ENCODE peak calls at places on chromosomes 1 and 21, in five cellular contexts. One of them, this sample, is unnamed.

GRCh38 chr1:67124455-67124854 is 10.3 kb downstream of the C1orf141 start:
- DNase-seq in adipocyte: no peak
- DNase-seq in fibroblast of pulmonary artery: no peak
- DNase-seq in effector memory CD4-positive, alpha-beta T cell: no peak
- DNase-seq in esophagus squamous epithelium: no peak
- DNase-seq in this sample: no peak

GRCh38 chr1:109113787-109114568 is at the start of gene ELAPOR1:
- DNase-seq in adipocyte: peak; percentile 40
- DNase-seq in fibroblast of pulmonary artery: no peak
- DNase-seq in effector memory CD4-positive, alpha-beta T cell: peak; percentile 91
- DNase-seq in esophagus squamous epithelium: no peak
- DNase-seq in this sample: peak; percentile 90

GRCh38 chr1:157287462-157287861 is 149.3 kb upstream of the ETV3 start:
- DNase-seq in adipocyte: no peak
- DNase-seq in fibroblast of pulmonary artery: no peak
- DNase-seq in effector memory CD4-positive, alpha-beta T cell: no peak
- DNase-seq in esophagus squamous epithelium: no peak
- DNase-seq in this sample: no peak

GRCh38 chr1:42955311-42956063 is 3.2 kb downstream of the SLC2A1 start:
- DNase-seq in adipocyte: no peak
- DNase-seq in fibroblast of pulmonary artery: no peak
- DNase-seq in effector memory CD4-positive, alpha-beta T cell: no peak
- DNase-seq in esophagus squamous epithelium: no peak
- DNase-seq in this sample: no peak

GRCh38 chr1:53575948-53576305 is 116.7 kb downstream of the DMRTB1 start:
- DNase-seq in adipocyte: no peak
- DNase-seq in fibroblast of pulmonary artery: no peak
- DNase-seq in effector memory CD4-positive, alpha-beta T cell: no peak
- DNase-seq in esophagus squamous epithelium: no peak
- DNase-seq in this sample: no peak

GRCh38 chr1:119909890-119910596 is 13.7 kb upstream of the ADAM30 start:
- DNase-seq in adipocyte: no peak
- DNase-seq in fibroblast of pulmonary artery: no peak
- DNase-seq in effector memory CD4-positive, alpha-beta T cell: no peak
- DNase-seq in esophagus squamous epithelium: no peak
- DNase-seq in this sample: no peak

GRCh38 chr1:17789926-17790325 is 34.8 kb downstream of the ACTL8 start:
- DNase-seq in adipocyte: no peak
- DNase-seq in fibroblast of pulmonary artery: no peak
- DNase-seq in effector memory CD4-positive, alpha-beta T cell: no peak
- DNase-seq in esophagus squamous epithelium: no peak
- DNase-seq in this sample: no peak

GRCh38 chr1:173481195-173481772 is 4.1 kb downstream of the PRDX6 start:
- DNase-seq in adipocyte: no peak
- DNase-seq in fibroblast of pulmonary artery: no peak
- DNase-seq in effector memory CD4-positive, alpha-beta T cell: no peak
- DNase-seq in esophagus squamous epithelium: no peak
- DNase-seq in this sample: no peak

GRCh38 chr1:209554761-209555611 is 28.5 kb upstream of the CAMK1G start:
- DNase-seq in adipocyte: no peak
- DNase-seq in fibroblast of pulmonary artery: no peak
- DNase-seq in effector memory CD4-positive, alpha-beta T cell: no peak
- DNase-seq in esophagus squamous epithelium: no peak
- DNase-seq in this sample: no peak

GRCh38 chr1:173717238-173717637 is 2.5 kb downstream of the KLHL20 start:
- DNase-seq in adipocyte: peak; percentile 8
- DNase-seq in fibroblast of pulmonary artery: no peak
- DNase-seq in effector memory CD4-positive, alpha-beta T cell: no peak
- DNase-seq in esophagus squamous epithelium: no peak
- DNase-seq in this sample: no peak

GRCh38 chr1:178098262-178098661 is 4.4 kb downstream of the RASAL2 start:
- DNase-seq in adipocyte: peak; percentile 68
- DNase-seq in fibroblast of pulmonary artery: peak; percentile 70
- DNase-seq in effector memory CD4-positive, alpha-beta T cell: no peak
- DNase-seq in esophagus squamous epithelium: no peak
- DNase-seq in this sample: no peak

GRCh38 chr1:77467196-77467595 is 185.4 kb downstream of the AK5 start:
- DNase-seq in adipocyte: no peak
- DNase-seq in fibroblast of pulmonary artery: no peak
- DNase-seq in effector memory CD4-positive, alpha-beta T cell: no peak
- DNase-seq in esophagus squamous epithelium: no peak
- DNase-seq in this sample: no peak

GRCh38 chr1:184755226-184756065 is 788 bp upstream of the EDEM3 start:
- DNase-seq in adipocyte: no peak
- DNase-seq in fibroblast of pulmonary artery: peak; percentile 47
- DNase-seq in effector memory CD4-positive, alpha-beta T cell: peak; percentile 20
- DNase-seq in esophagus squamous epithelium: no peak
- DNase-seq in this sample: peak; percentile 56

GRCh38 chr1:216562383-216562782 is 139.1 kb upstream of the USH2A start:
- DNase-seq in adipocyte: no peak
- DNase-seq in fibroblast of pulmonary artery: no peak
- DNase-seq in effector memory CD4-positive, alpha-beta T cell: no peak
- DNase-seq in esophagus squamous epithelium: no peak
- DNase-seq in this sample: no peak

GRCh38 chr1:198850196-198850595 is 211.4 kb downstream of the PTPRC start:
- DNase-seq in adipocyte: no peak
- DNase-seq in fibroblast of pulmonary artery: no peak
- DNase-seq in effector memory CD4-positive, alpha-beta T cell: no peak
- DNase-seq in esophagus squamous epithelium: no peak
- DNase-seq in this sample: no peak

GRCh38 chr21:23853796-23854379 is 1753.4 kb downstream of the MRPL39 start:
- DNase-seq in adipocyte: peak; percentile 74
- DNase-seq in fibroblast of pulmonary artery: peak; percentile 41
- DNase-seq in effector memory CD4-positive, alpha-beta T cell: no peak
- DNase-seq in esophagus squamous epithelium: no peak
- DNase-seq in this sample: peak; percentile 22

GRCh38 chr1:219279017-219279770 is 105.5 kb downstream of the LYPLAL1 start:
- DNase-seq in adipocyte: no peak
- DNase-seq in fibroblast of pulmonary artery: peak; percentile 69
- DNase-seq in effector memory CD4-positive, alpha-beta T cell: no peak
- DNase-seq in esophagus squamous epithelium: no peak
- DNase-seq in this sample: no peak

GRCh38 chr1:38015978-38016640 is 3.6 kb downstream of the UTP11 start:
- DNase-seq in adipocyte: no peak
- DNase-seq in fibroblast of pulmonary artery: peak; percentile 82
- DNase-seq in effector memory CD4-positive, alpha-beta T cell: no peak
- DNase-seq in esophagus squamous epithelium: no peak
- DNase-seq in this sample: no peak

GRCh38 chr1:217482356-217483102 is 148.4 kb downstream of the GPATCH2 start:
- DNase-seq in adipocyte: peak; percentile 50
- DNase-seq in fibroblast of pulmonary artery: peak; percentile 80
- DNase-seq in effector memory CD4-positive, alpha-beta T cell: no peak
- DNase-seq in esophagus squamous epithelium: no peak
- DNase-seq in this sample: no peak

GRCh38 chr1:175219774-175220173 is 27.2 kb upstream of the KIAA0040 start:
- DNase-seq in adipocyte: no peak
- DNase-seq in fibroblast of pulmonary artery: no peak
- DNase-seq in effector memory CD4-positive, alpha-beta T cell: no peak
- DNase-seq in esophagus squamous epithelium: no peak
- DNase-seq in this sample: no peak

GRCh38 chr1:202045699-202046098 is 35.3 kb downstream of the ELF3 start:
- DNase-seq in adipocyte: no peak
- DNase-seq in fibroblast of pulmonary artery: no peak
- DNase-seq in effector memory CD4-positive, alpha-beta T cell: no peak
- DNase-seq in esophagus squamous epithelium: no peak
- DNase-seq in this sample: no peak

GRCh38 chr1:234149217-234149616 is 224.0 kb upstream of the COA6 start:
- DNase-seq in adipocyte: no peak
- DNase-seq in fibroblast of pulmonary artery: no peak
- DNase-seq in effector memory CD4-positive, alpha-beta T cell: no peak
- DNase-seq in esophagus squamous epithelium: no peak
- DNase-seq in this sample: no peak

GRCh38 chr1:67832737-67833594 is at the start of gene GNG12:
- DNase-seq in adipocyte: peak; percentile 89
- DNase-seq in fibroblast of pulmonary artery: peak; percentile 71
- DNase-seq in effector memory CD4-positive, alpha-beta T cell: no peak
- DNase-seq in esophagus squamous epithelium: no peak
- DNase-seq in this sample: no peak

GRCh38 chr21:39612233-39613028 is at the start of gene B3GALT5:
- DNase-seq in adipocyte: peak; percentile 80
- DNase-seq in fibroblast of pulmonary artery: no peak
- DNase-seq in effector memory CD4-positive, alpha-beta T cell: no peak
- DNase-seq in esophagus squamous epithelium: no peak
- DNase-seq in this sample: no peak

DNA sequence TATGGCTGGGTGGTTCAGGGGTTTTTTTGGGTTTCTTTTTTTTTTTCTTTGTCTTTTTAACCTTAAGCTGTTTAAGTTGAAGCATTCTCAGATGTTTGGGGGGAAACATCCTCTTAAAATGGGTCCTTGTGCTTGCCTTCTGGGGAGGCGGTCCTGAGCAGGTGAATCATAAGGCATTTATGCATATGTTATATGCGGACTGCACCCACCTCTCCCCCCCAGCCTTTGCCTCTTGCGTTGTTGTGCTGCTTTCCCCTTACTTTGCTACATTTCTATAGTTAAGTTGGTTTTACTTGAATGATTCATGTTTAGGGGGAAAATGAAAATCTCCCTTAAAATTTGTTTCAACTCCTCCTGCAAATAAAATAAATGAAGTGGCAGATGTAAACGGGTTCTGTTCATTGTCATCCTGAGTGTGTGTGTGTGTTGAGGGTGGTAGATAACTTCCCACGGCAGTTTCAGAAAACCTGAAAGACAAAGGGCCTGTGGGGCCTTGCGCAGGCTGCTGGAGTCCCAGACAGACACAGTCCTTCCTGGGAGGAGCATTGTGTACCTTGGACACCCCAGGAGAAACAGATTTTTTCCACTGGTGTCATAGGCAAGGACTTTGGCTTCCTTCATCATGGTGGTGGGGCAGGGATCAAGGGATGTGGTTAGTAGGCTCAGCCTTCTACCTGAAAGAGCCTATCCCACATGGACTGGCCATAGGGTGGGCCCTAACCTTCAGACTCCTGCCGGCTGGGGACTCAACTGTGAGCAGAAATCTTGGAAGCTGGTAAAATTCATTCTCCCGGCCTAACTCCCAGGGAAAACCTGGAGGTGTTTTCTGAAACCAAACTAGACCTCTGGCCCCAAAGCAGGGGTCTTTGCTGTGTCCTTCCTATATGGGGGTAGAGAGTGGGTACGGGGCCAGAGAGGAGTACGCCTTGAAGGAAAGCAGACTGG is 926 bp upstream of the SH3D21 start:
- DNase-seq in adipocyte: no peak
- DNase-seq in fibroblast of pulmonary artery: no peak
- DNase-seq in effector memory CD4-positive, alpha-beta T cell: no peak
- DNase-seq in esophagus squamous epithelium: no peak
- DNase-seq in this sample: no peak
- H3K4me3 ChIP-seq in adipocyte: no peak overlapping the region
- H3K4me3 ChIP-seq in fibroblast of pulmonary artery: no peak overlapping the region
- H3K4me3 ChIP-seq in effector memory CD4-positive, alpha-beta T cell: no peak overlapping the region
- H3K4me3 ChIP-seq in esophagus squamous epithelium: no peak overlapping the region
- H3K4me3 ChIP-seq in this sample: no peak overlapping the region

GRCh38 chr1:168728452-168729404 is at the start of gene DPT:
- DNase-seq in adipocyte: peak; percentile 69
- DNase-seq in fibroblast of pulmonary artery: peak; percentile 51
- DNase-seq in effector memory CD4-positive, alpha-beta T cell: no peak
- DNase-seq in esophagus squamous epithelium: no peak
- DNase-seq in this sample: no peak
- H3K4me3 ChIP-seq in adipocyte: peak within 1 kb of the TSS; percentile 80
- H3K4me3 ChIP-seq in fibroblast of pulmonary artery: no peak within 1 kb of the TSS
- H3K4me3 ChIP-seq in effector memory CD4-positive, alpha-beta T cell: no peak within 1 kb of the TSS
- H3K4me3 ChIP-seq in esophagus squamous epithelium: peak within 1 kb of the TSS; percentile 28
- H3K4me3 ChIP-seq in this sample: no peak within 1 kb of the TSS

DNA sequence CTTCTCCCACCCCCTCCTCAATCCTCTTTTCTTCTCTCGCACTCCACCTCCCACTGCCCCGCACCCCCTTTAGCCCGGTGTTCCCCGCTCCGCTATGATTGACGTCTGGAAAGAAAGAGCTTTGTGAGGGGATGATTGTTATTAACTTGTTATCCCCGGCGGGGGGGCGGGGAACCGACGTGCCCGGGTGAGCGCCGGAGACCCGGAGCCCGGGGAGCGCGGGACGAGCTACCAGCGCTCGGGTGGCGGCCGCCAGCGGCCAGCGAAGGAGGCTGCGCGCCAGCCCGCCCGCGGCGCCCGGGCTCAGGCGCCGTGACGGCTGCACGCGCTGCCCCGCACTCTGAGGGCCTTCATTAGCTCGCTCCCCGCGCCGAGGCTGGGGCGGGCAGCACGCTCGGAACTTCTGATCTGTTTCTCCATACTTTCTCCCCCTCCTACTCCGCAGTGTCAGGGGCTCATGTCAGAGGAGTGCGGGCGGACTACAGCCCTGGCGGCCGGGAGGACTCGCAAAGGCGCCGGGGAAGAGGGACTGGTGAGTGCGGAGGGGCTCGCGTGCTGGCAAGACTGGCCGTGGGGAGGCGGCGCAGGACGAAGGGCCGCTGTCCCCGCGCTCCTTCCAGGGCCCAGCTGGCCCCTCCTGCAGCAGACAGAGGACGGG is 2.1 kb downstream of the LHX8 start:
- DNase-seq in adipocyte: peak; percentile 58
- DNase-seq in fibroblast of pulmonary artery: no peak
- DNase-seq in effector memory CD4-positive, alpha-beta T cell: no peak
- DNase-seq in esophagus squamous epithelium: no peak
- DNase-seq in this sample: no peak
- H3K4me3 ChIP-seq in adipocyte: peak overlapping the region; percentile 44
- H3K4me3 ChIP-seq in fibroblast of pulmonary artery: no peak overlapping the region
- H3K4me3 ChIP-seq in effector memory CD4-positive, alpha-beta T cell: no peak overlapping the region
- H3K4me3 ChIP-seq in esophagus squamous epithelium: peak overlapping the region; percentile 44
- H3K4me3 ChIP-seq in this sample: no peak overlapping the region

DNA sequence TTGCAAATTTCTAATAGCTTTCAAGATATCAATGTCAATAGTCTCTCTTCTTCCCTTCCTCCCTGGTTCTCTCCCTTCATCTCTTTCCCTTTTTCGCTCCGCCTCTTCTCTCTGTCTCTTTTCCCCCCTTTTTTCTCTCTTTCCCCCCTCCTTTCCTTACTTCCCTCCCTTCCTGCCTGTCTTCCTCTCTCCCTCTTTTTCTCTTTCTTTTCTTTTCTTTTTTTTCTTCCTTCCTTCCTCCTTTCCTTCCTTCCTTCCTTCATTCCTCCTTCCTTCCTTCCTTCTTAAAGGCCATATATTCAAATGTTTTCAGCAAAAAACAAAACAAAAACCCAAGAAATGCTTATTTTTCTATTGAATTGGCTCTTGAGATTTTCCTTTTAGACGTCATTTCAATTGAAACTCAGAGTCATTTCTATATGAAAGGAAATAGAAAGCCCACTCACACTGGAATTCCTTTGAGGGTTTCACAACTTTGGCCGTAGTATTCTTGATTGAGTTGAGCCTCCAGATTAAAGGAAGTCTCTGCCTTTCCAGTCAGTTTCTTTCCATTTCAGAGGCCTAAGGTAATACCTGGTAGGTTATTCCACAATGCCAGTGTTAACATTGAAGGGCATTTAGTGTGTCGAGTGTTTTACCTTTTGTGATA is 551.5 kb downstream of the LMO4 start:
- DNase-seq in adipocyte: no peak
- DNase-seq in fibroblast of pulmonary artery: peak; percentile 52
- DNase-seq in effector memory CD4-positive, alpha-beta T cell: no peak
- DNase-seq in esophagus squamous epithelium: no peak
- DNase-seq in this sample: no peak
- H3K4me3 ChIP-seq in adipocyte: no peak overlapping the region
- H3K4me3 ChIP-seq in fibroblast of pulmonary artery: no peak overlapping the region
- H3K4me3 ChIP-seq in effector memory CD4-positive, alpha-beta T cell: no peak overlapping the region
- H3K4me3 ChIP-seq in esophagus squamous epithelium: no peak overlapping the region
- H3K4me3 ChIP-seq in this sample: no peak overlapping the region

GRCh38 chr1:33273402-33273801 is 17.1 kb downstream of the ZNF362 start:
- DNase-seq in adipocyte: no peak
- DNase-seq in fibroblast of pulmonary artery: no peak
- DNase-seq in effector memory CD4-positive, alpha-beta T cell: no peak
- DNase-seq in esophagus squamous epithelium: no peak
- DNase-seq in this sample: no peak
- H3K4me3 ChIP-seq in adipocyte: no peak overlapping the region
- H3K4me3 ChIP-seq in fibroblast of pulmonary artery: no peak overlapping the region
- H3K4me3 ChIP-seq in effector memory CD4-positive, alpha-beta T cell: no peak overlapping the region
- H3K4me3 ChIP-seq in esophagus squamous epithelium: no peak overlapping the region
- H3K4me3 ChIP-seq in this sample: peak overlapping the region; percentile 22